ENCODE peak calls at places on chromosomes 7 and 10, in four cellular contexts. U is body of pancreas; K is CD8-positive, alpha-beta memory T cell; G is prostate gland. S is an unnamed sample.
A peak's percentile ranks its signal among the peaks of the same experiment; 100 is the strongest.

GRCh38 chr7:126750207-126750911 is 502.4 kb downstream of the GRM8 start:
- DNase-seq in U (no peak), K (no peak), G (no peak), S (no peak)

GRCh38 chr10:120365872-120366271 is 91.2 kb upstream of the PLPP4 start:
- DNase-seq in U (no peak), K (no peak), G (no peak), S (no peak)

GRCh38 chr10:85148693-85149640 is 820.6 kb downstream of the CCSER2 start:
- DNase-seq in U (no peak), K (no peak), G (no peak), S (no peak)

GRCh38 chr7:24340727-24341126 is 56.7 kb downstream of the NPY start:
- DNase-seq in U (no peak), K (no peak), G (no peak), S (no peak)

GRCh38 chr7:27167170-27167505 is 1.8 kb upstream of the HOXA9 start:
- DNase-seq in U (no peak), K (no peak), G (peak; percentile 59), S (no peak)

GRCh38 chr10:29648114-29648982 is 13.6 kb upstream of the SVIL start:
- DNase-seq in U (no peak), K (no peak), G (no peak), S (peak; percentile 16)

GRCh38 chr10:11018426-11018818 is 750 bp downstream of the CELF2 start:
- DNase-seq in U (no peak), K (no peak), G (no peak), S (no peak)

GRCh38 chr10:3805227-3805790 is 20.3 kb upstream of the KLF6 start:
- DNase-seq in U (no peak), K (peak; percentile 88), G (no peak), S (peak; percentile 91)

GRCh38 chr7:143901360-143901709 is 641 bp downstream of the TCAF1 start:
- DNase-seq in U (peak; percentile 43), K (no peak), G (peak; percentile 33), S (no peak)

GRCh38 chr7:76202666-76203030 is 952 bp downstream of the SRRM3 start:
- DNase-seq in U (no peak), K (no peak), G (no peak), S (no peak)

GRCh38 chr10:14878266-14879054 is at the start of gene SUV39H2:
- DNase-seq in U (peak; percentile 96), K (peak; percentile 92), G (peak; percentile 96), S (peak; percentile 90)

GRCh38 chr10:57696641-57697040 is 571.1 kb downstream of the IPMK start:
- DNase-seq in U (no peak), K (no peak), G (no peak), S (no peak)

GRCh38 chr7:18573410-18574234 is 78.1 kb downstream of the HDAC9 start:
- DNase-seq in U (no peak), K (no peak), G (no peak), S (no peak)

GRCh38 chr10:104332243-104333036 is 5.8 kb downstream of the ITPRIP start:
- DNase-seq in U (peak; percentile 3), K (no peak), G (no peak), S (no peak)

GRCh38 chr10:117718970-117719369 is 176.4 kb downstream of the EMX2 start:
- DNase-seq in U (no peak), K (no peak), G (no peak), S (no peak)

GRCh38 chr10:110398419-110399162 is 93.9 kb upstream of the SMNDC1 start:
- DNase-seq in U (peak; percentile 82), K (no peak), G (peak; percentile 79), S (no peak)

GRCh38 chr10:62244785-62245595 is 23.7 kb downstream of the RTKN2 start:
- DNase-seq in U (peak; percentile 34), K (peak; percentile 45), G (peak; percentile 67), S (peak; percentile 65)

GRCh38 chr7:27586825-27587224 is 75.9 kb downstream of the HIBADH start:
- DNase-seq in U (peak; percentile 25), K (no peak), G (no peak), S (no peak)

GRCh38 chr7:81768951-81769778 is 682 bp downstream of the HGF start:
- DNase-seq in U (no peak), K (no peak), G (no peak), S (no peak)

GRCh38 chr7:55513849-55514248 is 58.5 kb downstream of the VOPP1 start:
- DNase-seq in U (no peak), K (no peak), G (no peak), S (no peak)

GRCh38 chr7:55517191-55517633 is 55.1 kb downstream of the VOPP1 start:
- DNase-seq in U (no peak), K (no peak), G (no peak), S (no peak)

GRCh38 chr7:55514546-55515265 is 57.6 kb downstream of the VOPP1 start:
- DNase-seq in U (no peak), K (no peak), G (no peak), S (no peak)

GRCh38 chr7:55516399-55516798 is 55.9 kb downstream of the VOPP1 start:
- DNase-seq in U (no peak), K (no peak), G (no peak), S (no peak)

DNA sequence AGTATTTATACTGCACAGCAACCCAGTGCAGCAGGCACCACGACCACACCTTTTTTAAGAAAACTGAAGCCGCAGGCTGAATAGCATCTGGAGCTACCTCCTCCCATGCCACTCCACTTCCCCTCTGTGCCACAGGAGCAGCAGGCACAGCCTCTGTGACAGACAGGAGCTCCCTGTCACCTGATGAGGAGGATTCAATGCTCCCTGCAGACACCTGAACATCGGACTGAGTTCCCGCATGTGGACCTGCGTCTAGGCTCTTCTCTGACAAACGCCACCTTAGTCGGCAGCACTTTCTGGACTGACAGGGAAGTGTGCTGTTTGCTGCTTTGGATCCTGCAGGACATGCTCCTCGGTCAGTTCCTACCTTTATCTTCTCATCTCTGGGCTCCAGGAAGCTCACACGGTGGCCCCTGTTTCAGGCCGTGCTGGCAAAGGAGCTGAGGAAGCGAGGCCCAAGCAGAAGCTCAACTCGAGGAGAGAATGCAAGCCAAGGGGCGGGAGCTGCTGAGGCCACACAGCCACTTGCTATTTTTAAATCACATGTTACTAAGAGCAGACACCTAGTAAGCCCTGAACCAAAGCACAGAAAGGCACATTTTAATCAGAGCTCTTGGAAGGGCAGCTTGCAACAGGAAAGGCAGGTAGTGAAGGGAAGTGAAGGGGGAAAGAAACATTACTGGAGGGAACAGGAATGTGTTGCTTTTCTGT is 56.6 kb downstream of the VOPP1 start:
- DNase-seq in U (no peak), K (no peak), G (no peak), S (no peak)
- H3K4me1 ChIP-seq in U (no peaks in the 10 kb centered on the region), K (peaks cover 5% of the 10 kb centered on the region), G (no peaks in the 10 kb centered on the region), S (peaks cover 63% of the 10 kb centered on the region)

DNA sequence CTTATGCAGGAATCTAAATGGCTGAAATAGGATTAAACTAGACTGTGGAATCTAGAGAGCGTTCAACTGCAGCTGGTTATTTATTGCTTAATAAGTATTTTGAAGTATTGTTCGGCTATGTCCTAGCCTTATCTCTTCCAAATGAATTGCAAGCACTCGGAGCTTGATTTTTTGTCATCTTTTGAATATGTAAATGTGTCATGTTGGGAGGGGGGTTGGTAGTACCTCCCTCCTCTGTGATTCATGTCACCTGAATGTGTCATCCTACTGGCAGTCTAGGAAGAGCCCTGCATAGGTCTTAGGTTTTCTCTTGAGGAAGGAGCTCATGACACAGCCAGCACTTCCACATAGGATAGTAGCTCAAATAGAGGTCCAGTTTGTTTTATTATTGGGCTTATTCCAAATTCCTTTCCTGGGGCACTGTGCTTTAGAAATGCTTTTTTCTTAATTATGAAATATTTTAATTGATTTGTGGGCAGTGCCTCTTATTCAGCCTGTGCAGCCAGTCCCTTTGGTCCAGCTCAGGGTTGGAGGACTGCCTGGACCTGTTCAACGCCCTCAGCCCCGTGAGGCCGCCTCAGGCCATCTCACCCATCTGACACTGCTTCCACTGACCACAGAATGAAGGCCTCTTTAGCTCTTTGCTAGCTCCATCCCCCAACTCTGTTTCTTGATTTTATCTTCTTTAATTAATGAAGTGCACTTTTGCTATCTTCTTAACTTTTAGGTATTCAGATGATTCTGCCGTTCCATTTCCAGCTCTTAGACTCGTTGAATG is 22.6 kb upstream of the TRIL start:
- DNase-seq in U (no peak), K (no peak), G (no peak), S (no peak)
- H3K27ac ChIP-seq in U (no peak overlapping the region), K (no peak overlapping the region), G (no peak overlapping the region), S (no peak overlapping the region)

DNA sequence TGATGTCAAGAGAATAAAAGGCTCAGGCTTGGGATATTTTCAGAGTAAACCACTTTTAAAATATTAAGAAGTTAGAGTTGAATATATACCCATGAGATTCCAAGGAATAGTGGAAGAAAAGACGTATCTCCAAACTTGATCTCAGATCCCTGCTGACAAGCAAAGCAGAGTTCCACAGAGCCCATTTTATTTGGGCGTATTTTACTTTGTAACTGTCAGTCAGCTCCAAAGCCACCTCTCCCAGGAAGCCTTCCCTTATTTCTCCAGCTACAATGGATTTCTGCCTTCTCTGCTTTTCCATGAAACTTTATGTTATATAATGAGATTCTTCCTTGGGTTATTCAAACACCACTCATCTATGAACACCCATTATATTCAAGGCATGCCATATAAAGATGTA is 295.7 kb downstream of the FZD1 start:
- DNase-seq in U (no peak), K (no peak), G (no peak), S (no peak)
- H3K4me1 ChIP-seq in U (no peaks in the 10 kb centered on the region), K (no peaks in the 10 kb centered on the region), G (no peaks in the 10 kb centered on the region), S (no peaks in the 10 kb centered on the region)

DNA sequence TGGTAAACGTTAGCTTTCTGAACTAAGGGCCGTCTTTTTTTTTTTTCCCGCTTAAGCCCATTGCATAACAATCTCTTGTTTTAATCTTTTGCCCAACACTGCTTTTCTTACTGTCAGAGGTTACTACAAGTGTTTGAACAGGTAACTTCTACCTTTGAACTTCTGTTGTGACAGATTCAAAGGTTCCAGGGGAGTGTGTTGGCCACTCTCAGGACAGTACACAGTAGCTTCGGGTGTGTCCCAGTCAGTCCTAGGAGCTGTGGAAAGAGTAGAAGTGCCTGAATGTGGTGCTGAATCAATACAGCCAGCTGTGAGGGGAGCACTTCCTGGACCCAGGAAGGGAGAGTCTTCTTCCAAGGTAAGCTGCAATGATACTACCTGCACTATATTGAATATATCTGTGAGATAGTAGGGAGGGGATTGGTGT is at the start of gene ACSL5:
- DNase-seq in U (no peak), K (no peak), G (no peak), S (no peak)
- H3K27ac ChIP-seq in U (no peak within 1 kb of the TSS), K (peak within 1 kb of the TSS; percentile 92), G (no peak within 1 kb of the TSS), S (peak within 1 kb of the TSS; percentile 97)

GRCh38 chr10:112985701-112986510 is 35.9 kb downstream of the TCF7L2 start:
- DNase-seq in U (no peak), K (no peak), G (no peak), S (no peak)
- H3K4me1 ChIP-seq in U (peaks cover 39% of the 10 kb centered on the region), K (peaks cover 17% of the 10 kb centered on the region), G (no peaks in the 10 kb centered on the region), S (peaks cover 20% of the 10 kb centered on the region)

DNA sequence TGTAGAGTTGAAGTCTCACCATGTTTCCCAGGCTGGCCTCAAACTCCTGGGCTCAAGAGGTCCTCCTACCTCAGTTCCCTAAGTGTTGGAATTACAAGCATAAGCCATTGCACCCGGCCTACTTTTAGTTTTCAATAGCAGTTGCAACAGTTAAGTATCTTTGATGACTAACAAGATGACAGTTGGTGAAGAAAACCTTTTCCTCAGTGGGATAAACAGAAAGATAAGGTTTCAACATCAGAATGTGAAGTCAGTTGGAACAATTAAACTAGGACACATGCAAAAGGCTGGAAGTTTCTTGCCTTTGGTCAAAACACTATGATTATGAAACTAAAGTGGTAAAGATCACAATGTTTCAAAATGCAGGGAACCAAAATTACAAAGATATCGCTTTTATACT is 169.2 kb downstream of the ZNF438 start:
- DNase-seq in U (no peak), K (no peak), G (no peak), S (no peak)
- H3K27ac ChIP-seq in U (no peak overlapping the region), K (no peak overlapping the region), G (no peak overlapping the region), S (no peak overlapping the region)

GRCh38 chr7:137977173-137977572 is 24.7 kb downstream of the CREB3L2 start:
- DNase-seq in U (no peak), K (no peak), G (no peak), S (no peak)
- H3K4me1 ChIP-seq in U (peaks cover 34% of the 10 kb centered on the region), K (no peaks in the 10 kb centered on the region), G (no peaks in the 10 kb centered on the region), S (no peaks in the 10 kb centered on the region)

S was measured in CD4-positive, alpha-beta memory T cell.